ENCODE peak calls at places on chromosomes 13 and 19, in five cellular contexts. C is cardiac fibroblast; B is pancreas; T is stimulated activated CD4-positive, alpha-beta T cell treated with anti-CD3 and anti-CD28 coated beads, TNF-alpha, amount 100 ng/mL, for 1 hour; A is GM13976. X is an unnamed sample.

GRCh38 chr19:51101171-51101865 is 6.9 kb downstream of the CTU1 start:
- DNase-seq in C (no peak), B (no peak), T (no peak), A (no peak), X (no peak)

GRCh38 chr19:55526216-55527196 is 10.4 kb downstream of the SBK2 start:
- DNase-seq in C (peak), B (peak), T (no peak), A (no peak), X (peak)

GRCh38 chr19:10735741-10736140 is 17.9 kb downstream of the DNM2 start:
- DNase-seq in C (no peak), B (no peak), T (no peak), A (no peak), X (no peak)

GRCh38 chr13:33034061-33034460 is 17.8 kb downstream of the KL start:
- DNase-seq in C (no peak), B (no peak), T (no peak), A (no peak), X (no peak)

GRCh38 chr13:61884830-61885229 is 469.2 kb upstream of the PCDH20 start:
- DNase-seq in C (no peak), B (no peak), T (no peak), A (no peak), X (no peak)

GRCh38 chr19:12840091-12841079 is 2.1 kb downstream of the MAST1 start:
- DNase-seq in C (peak), B (peak), T (no peak), A (peak), X (peak)

GRCh38 chr13:42041684-42042035 is 6.8 kb upstream of the DGKH start:
- DNase-seq in C (peak), B (peak), T (no peak), A (peak), X (peak)

GRCh38 chr19:55087542-55087935 is 11.9 kb downstream of the EPS8L1 start:
- DNase-seq in C (peak), B (no peak), T (no peak), A (no peak), X (no peak)

GRCh38 chr19:2038284-2039081 is 12.6 kb downstream of the MKNK2 start:
- DNase-seq in C (no peak), B (peak), T (no peak), A (no peak), X (no peak)

GRCh38 chr19:7987084-7987768 is 18.2 kb downstream of the ELAVL1 start:
- DNase-seq in C (no peak), B (peak), T (no peak), A (no peak), X (no peak)

GRCh38 chr19:17091758-17092333 is 16.3 kb downstream of the MYO9B start:
- DNase-seq in C (no peak), B (no peak), T (no peak), A (peak), X (no peak)

GRCh38 chr13:75440100-75440499 is 41.9 kb downstream of the TBC1D4 start:
- DNase-seq in C (no peak), B (no peak), T (no peak), A (no peak), X (no peak)

GRCh38 chr19:10442698-10443097 is 22.4 kb downstream of the PDE4A start:
- DNase-seq in C (no peak), B (no peak), T (no peak), A (no peak), X (no peak)

GRCh38 chr13:20546559-20546958 is 20.4 kb upstream of the IFT88 start:
- DNase-seq in C (no peak), B (no peak), T (no peak), A (no peak), X (no peak)

GRCh38 chr19:44653977-44654784 is 10.5 kb downstream of the PVR start:
- DNase-seq in C (peak), B (peak), T (peak), A (peak), X (peak)

GRCh38 chr19:40365613-40366401 is 17.3 kb downstream of the PLD3 start:
- DNase-seq in C (peak), B (no peak), T (no peak), A (peak), X (no peak)

GRCh38 chr13:46097015-46097414 is 7.8 kb downstream of the CPB2 start:
- DNase-seq in C (no peak), B (no peak), T (no peak), A (no peak), X (peak)

GRCh38 chr19:57348136-57348535 is 2.9 kb upstream of the ZNF304 start:
- DNase-seq in C (peak), B (no peak), T (no peak), A (no peak), X (no peak)

X was measured in MCF 10A.